ENCODE peak calls at places on chromosome 22, in seven cellular contexts. K, X, M, Z, S, W and J are unnamed samples.

GRCh38 chr22:45170001-45170466 is 6.3 kb downstream of the NUP50 start:
- DNase-seq in K (no peak), X (no peak), M (no peak), Z (no peak), S (no peak), W (no peak), J (no peak)

GRCh38 chr22:42820075-42820763 is 36.9 kb downstream of the ARFGAP3 start:
- DNase-seq in K (peak; percentile 38), X (peak; percentile 35), M (no peak), Z (no peak), S (no peak), W (peak; percentile 55), J (no peak)

GRCh38 chr22:21009638-21010425 is 5.1 kb upstream of the P2RX6 start:
- DNase-seq in K (no peak), X (no peak), M (no peak), Z (peak; percentile 70), S (peak; percentile 54), W (peak; percentile 23), J (no peak)

GRCh38 chr22:44658371-44658953 is 43.5 kb upstream of the PRR5 start:
- DNase-seq in K (no peak), X (peak; percentile 80), M (no peak), Z (no peak), S (no peak), W (peak; percentile 89), J (no peak)

GRCh38 chr22:19802001-19802880 is 41.7 kb downstream of the TBX1 start:
- DNase-seq in K (no peak), X (no peak), M (no peak), Z (no peak), S (no peak), W (no peak), J (no peak)

GRCh38 chr22:19870153-19871022 is 15.7 kb upstream of the GNB1L start:
- DNase-seq in K (no peak), X (no peak), M (no peak), Z (no peak), S (no peak), W (no peak), J (peak; percentile 17)

GRCh38 chr22:19325296-19325950 is 33.9 kb upstream of the CLTCL1 start:
- DNase-seq in K (peak; percentile 32), X (no peak), M (no peak), Z (no peak), S (no peak), W (no peak), J (no peak)

GRCh38 chr22:32204856-32205722 is at the start of gene RFPL2:
- DNase-seq in K (peak; percentile 53), X (no peak), M (no peak), Z (peak; percentile 62), S (peak; percentile 62), W (peak; percentile 8), J (no peak)

GRCh38 chr22:43273902-43274484 is 69.2 kb downstream of the SCUBE1 start:
- DNase-seq in K (no peak), X (no peak), M (peak; percentile 80), Z (peak; percentile 60), S (peak; percentile 49), W (peak; percentile 13), J (peak; percentile 36)

GRCh38 chr22:19658967-19659804 is 55.1 kb upstream of the SEPTIN5 start:
- DNase-seq in K (no peak), X (no peak), M (no peak), Z (no peak), S (no peak), W (no peak), J (no peak)

GRCh38 chr22:43320943-43321900 is 21.9 kb downstream of the SCUBE1 start:
- DNase-seq in K (no peak), X (no peak), M (no peak), Z (no peak), S (no peak), W (no peak), J (no peak)

GRCh38 chr22:49353185-49353584 is 474.5 kb downstream of the BRD1 start:
- DNase-seq in K (no peak), X (no peak), M (no peak), Z (no peak), S (no peak), W (no peak), J (no peak)

GRCh38 chr22:36571991-36572390 is 43.0 kb upstream of the EIF3D start:
- DNase-seq in K (no peak), X (no peak), M (no peak), Z (no peak), S (no peak), W (no peak), J (no peak)

GRCh38 chr22:36569999-36570398 is 41.0 kb upstream of the EIF3D start:
- DNase-seq in K (no peak), X (no peak), M (no peak), Z (peak; percentile 50), S (no peak), W (no peak), J (no peak)

GRCh38 chr22:36565686-36566085 is 36.7 kb upstream of the EIF3D start:
- DNase-seq in K (no peak), X (no peak), M (no peak), Z (no peak), S (no peak), W (no peak), J (no peak)

GRCh38 chr22:36566720-36567119 is 37.8 kb upstream of the EIF3D start:
- DNase-seq in K (no peak), X (no peak), M (no peak), Z (no peak), S (no peak), W (no peak), J (no peak)

GRCh38 chr22:36568846-36569245 is 39.9 kb upstream of the EIF3D start:
- DNase-seq in K (no peak), X (no peak), M (no peak), Z (no peak), S (no peak), W (no peak), J (no peak)
- TF ChIP-seq CTCF in K (no peak), X (no peak), M (no peak), Z (no peak), S (no peak), W (no peak), J (no peak)

GRCh38 chr22:46571642-46572250 is 34.3 kb upstream of the CELSR1 start:
- DNase-seq in K (no peak), X (no peak), M (no peak), Z (no peak), S (no peak), W (no peak), J (no peak)

GRCh38 chr22:46569055-46569847 is 31.8 kb upstream of the CELSR1 start:
- DNase-seq in K (no peak), X (no peak), M (no peak), Z (no peak), S (no peak), W (no peak), J (no peak)

GRCh38 chr22:46568102-46568809 is 30.8 kb upstream of the CELSR1 start:
- DNase-seq in K (no peak), X (no peak), M (no peak), Z (no peak), S (no peak), W (no peak), J (no peak)

GRCh38 chr22:46567471-46567870 is 30.1 kb upstream of the CELSR1 start:
- DNase-seq in K (no peak), X (no peak), M (no peak), Z (no peak), S (no peak), W (no peak), J (no peak)

GRCh38 chr22:46569848-46570695 is 32.7 kb upstream of the CELSR1 start:
- DNase-seq in K (no peak), X (no peak), M (no peak), Z (no peak), S (no peak), W (no peak), J (no peak)
- TF ChIP-seq CTCF in K (no peak), X (no peak), M (no peak), Z (no peak), S (no peak), W (no peak), J (no peak)

GRCh38 chr22:18034076-18034475 is 9.7 kb upstream of the MICAL3 start:
- DNase-seq in K (no peak), X (no peak), M (no peak), Z (no peak), S (no peak), W (no peak), J (no peak)
- TF ChIP-seq CTCF in K (no peak), X (no peak), M (no peak), Z (no peak), S (no peak), W (no peak), J (no peak)

DNA sequence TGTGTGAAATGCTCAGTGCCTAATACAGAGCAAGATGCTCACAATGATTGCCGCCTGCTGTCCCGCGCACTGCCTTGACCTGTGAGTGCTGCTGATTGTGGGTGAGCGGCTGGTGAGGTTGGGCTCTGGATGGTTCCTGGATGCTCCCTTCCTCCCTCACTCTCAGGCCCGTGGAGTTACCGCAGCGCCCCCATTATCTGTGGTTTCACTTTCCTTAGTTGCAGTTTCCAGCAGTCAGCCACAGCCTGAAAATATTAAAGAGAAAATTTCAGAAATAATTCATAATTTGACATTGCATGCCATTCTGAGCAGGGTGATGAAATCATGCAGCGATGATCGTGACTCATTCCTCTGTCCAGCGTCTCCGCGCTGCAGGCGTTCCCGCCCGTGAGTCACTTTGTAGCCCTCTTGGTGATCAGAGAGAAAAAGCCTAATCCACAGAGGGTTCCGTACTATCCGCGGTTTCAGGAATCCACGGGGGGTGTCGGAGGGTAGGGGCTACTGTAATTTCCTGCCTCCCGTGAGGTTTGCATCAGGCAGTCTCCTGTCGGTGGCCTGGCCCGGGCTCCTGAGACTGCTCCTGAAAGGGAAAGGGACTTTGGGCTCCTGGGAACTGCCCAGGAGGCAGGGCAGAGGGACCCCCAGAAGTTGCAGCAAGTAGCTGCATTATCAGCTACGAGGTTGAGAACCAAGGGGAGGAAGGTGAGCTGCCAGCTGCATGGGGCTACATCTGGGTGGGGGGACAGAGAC is 10.6 kb downstream of the RPL3 start:
- DNase-seq in K (peak; percentile 79), X (peak; percentile 81), M (no peak), Z (no peak), S (no peak), W (peak; percentile 95), J (peak; percentile 85)
- TF ChIP-seq CTCF in K (peak; percentile 20), X (peak; percentile 35), M (no peak), Z (no peak), S (no peak), W (peak; percentile 10), J (no peak)